ENCODE peak calls at places on chromosome 1, in nine cellular contexts. D is GM19239, O is endothelial cell, P is dorsolateral prefrontal cortex, Q is H4, Z is HuH-7.5, L is Daoy, I is immature natural killer cell, N is AG08396. Y is an unnamed sample.
A peak's percentile ranks its signal among the peaks of the same experiment; 100 is the strongest.

GRCh38 chr1:25565188-25565591 is 21.8 kb downstream of the LDLRAP1 start:
- DNase-seq in D (no peak), O (no peak), P (no peak), Q (no peak), Z (no peak), L (no peak), I (no peak), N (no peak), Y (no peak)

GRCh38 chr1:91851130-91852010 is 34.6 kb downstream of the TGFBR3 start:
- DNase-seq in D (no peak), O (no peak), P (peak; percentile 53), Q (peak; percentile 77), Z (no peak), L (peak; percentile 89), I (no peak), N (peak; percentile 81), Y (no peak)

GRCh38 chr1:95381980-95382379 is 148.0 kb downstream of the RWDD3 start:
- DNase-seq in D (no peak), O (no peak), P (no peak), Q (no peak), Z (no peak), L (no peak), I (no peak), N (no peak), Y (no peak)

GRCh38 chr1:223712184-223712855 is at the start of gene CAPN2:
- DNase-seq in D (peak; percentile 60), O (peak; percentile 82), P (peak; percentile 67), Q (peak; percentile 53), Z (peak; percentile 84), L (peak; percentile 93), I (peak; percentile 62), N (peak; percentile 96), Y (peak; percentile 91)

GRCh38 chr1:54982739-54983138 is 2.3 kb downstream of the TMEM61 start:
- DNase-seq in D (no peak), O (no peak), P (no peak), Q (no peak), Z (no peak), L (no peak), I (no peak), N (no peak), Y (no peak)

GRCh38 chr1:65429806-65430205 is 9.3 kb downstream of the LEPR start:
- DNase-seq in D (no peak), O (no peak), P (no peak), Q (peak; percentile 82), Z (no peak), L (peak; percentile 79), I (no peak), N (peak; percentile 40), Y (no peak)

GRCh38 chr1:39576016-39576657 is 453 bp downstream of the PABPC4 start:
- DNase-seq in D (no peak), O (peak; percentile 24), P (no peak), Q (no peak), Z (no peak), L (peak; percentile 41), I (peak; percentile 48), N (peak; percentile 65), Y (no peak)

GRCh38 chr1:7379445-7379971 is 391.6 kb upstream of the VAMP3 start:
- DNase-seq in D (no peak), O (peak; percentile 51), P (no peak), Q (peak; percentile 47), Z (no peak), L (peak; percentile 87), I (no peak), N (peak; percentile 32), Y (peak; percentile 94)